ENCODE peak calls at places on chromosomes 4 and X, in eight cellular contexts. L is MG63; E is breast epithelium; S is AG20443; F is AG10803; K is BE2C; R is anterior cingulate cortex; X is CD8-positive, alpha-beta memory T cell. P is an unnamed sample.

GRCh38 chr4:151296227-151296626 is 19.3 kb downstream of the PRSS48 start:
- DNase-seq in R (no peak), S (no peak), L (no peak), E (no peak), X (no peak), K (no peak), F (no peak), P (no peak)

GRCh38 chr4:96025031-96025430 is 185.1 kb downstream of the PDHA2 start:
- DNase-seq in S (no peak), R (no peak), E (no peak), L (no peak), F (no peak), X (no peak), K (no peak), P (no peak)

GRCh38 chr4:34281826-34282225 is 1962.5 kb downstream of the ARAP2 start:
- DNase-seq in L (no peak), S (no peak), R (no peak), E (no peak), X (no peak), F (no peak), K (no peak), P (no peak)

GRCh38 chr4:46886711-46887110 is 22.3 kb downstream of the COX7B2 start:
- DNase-seq in S (no peak), K (no peak), R (no peak), F (no peak), X (no peak), E (no peak), L (no peak), P (no peak)

GRCh38 chrX:85243761-85244410 is at the start of the genes SATL1 and ZNF711:
- DNase-seq in S (peak), K (peak), X (peak), R (peak), L (no peak), F (peak), E (peak), P (peak)

GRCh38 chr4:6473264-6474052 is 1.0 kb upstream of the PPP2R2C start:
- DNase-seq in F (no peak), L (no peak), K (no peak), S (no peak), R (no peak), X (no peak), E (no peak), P (no peak)

GRCh38 chr4:74367656-74368055 is 2.7 kb downstream of the EREG start:
- DNase-seq in R (no peak), S (no peak), K (no peak), F (no peak), X (no peak), L (no peak), E (no peak), P (no peak)

GRCh38 chrX:68659385-68659784 is 11.9 kb downstream of the STARD8 start:
- DNase-seq in L (no peak), X (no peak), S (peak), E (no peak), R (no peak), F (no peak), K (no peak), P (no peak)

GRCh38 chr4:114077610-114078009 is 98.2 kb upstream of the ARSJ start:
- DNase-seq in R (no peak), L (peak), S (peak), K (no peak), E (no peak), F (peak), X (no peak), P (peak)

GRCh38 chrX:23578079-23578478 is 89.2 kb upstream of the PRDX4 start:
- DNase-seq in S (peak), L (peak), E (no peak), F (no peak), X (no peak), R (no peak), K (no peak), P (peak)

GRCh38 chr4:118290951-118291350 is 61.9 kb downstream of the PRSS12 start:
- DNase-seq in L (no peak), X (no peak), R (no peak), K (no peak), F (no peak), E (no peak), S (no peak), P (no peak)

GRCh38 chrX:1417921-1418875 is 26.3 kb upstream of the SLC25A6 start:
- DNase-seq in E (no peak), S (no peak), X (no peak), L (no peak), F (no peak), K (no peak), R (no peak), P (no peak)

GRCh38 chrX:103155201-103155600 is 59.7 kb upstream of the BEX4 start:
- DNase-seq in X (no peak), S (no peak), F (peak), K (no peak), R (no peak), E (no peak), L (no peak), P (no peak)

GRCh38 chrX:20742106-20742505 is 475.4 kb upstream of the RPS6KA3 start:
- DNase-seq in L (no peak), E (peak), K (peak), S (peak), F (peak), X (no peak), R (no peak), P (no peak)

GRCh38 chrX:103550415-103551051 is 31.2 kb upstream of the RAB40A start:
- DNase-seq in K (no peak), F (no peak), L (peak), R (no peak), E (no peak), X (no peak), S (no peak), P (no peak)

GRCh38 chr4:6749340-6750171 is 33.0 kb upstream of the KIAA0232 start:
- DNase-seq in R (no peak), L (peak), F (peak), K (no peak), S (peak), X (peak), E (peak), P (no peak)

GRCh38 chr4:111213520-111213919 is 590.6 kb upstream of the PITX2 start:
- DNase-seq in S (peak), K (no peak), R (no peak), L (no peak), X (no peak), E (no peak), F (peak), P (no peak)

GRCh38 chr4:76308548-76308947 is 2.0 kb downstream of the STBD1 start:
- DNase-seq in S (no peak), R (no peak), F (no peak), L (no peak), X (no peak), E (no peak), K (peak), P (no peak)

GRCh38 chr4:1727117-1728031 is 6.1 kb downstream of the TACC3 start:
- DNase-seq in F (peak), K (no peak), S (no peak), R (no peak), E (peak), X (peak), L (peak), P (peak)

GRCh38 chrX:28979876-28980275 is 392.6 kb downstream of the IL1RAPL1 start:
- DNase-seq in F (no peak), R (no peak), L (no peak), K (no peak), E (no peak), S (no peak), X (no peak), P (no peak)

GRCh38 chr4:77035153-77035552 is 40.6 kb downstream of the CCNI start:
- DNase-seq in R (no peak), F (no peak), L (no peak), X (no peak), S (no peak), E (no peak), K (no peak), P (no peak)

GRCh38 chr4:2799444-2799911 is 6.6 kb downstream of the SH3BP2 start:
- DNase-seq in X (peak), K (peak), F (no peak), L (no peak), S (no peak), E (no peak), R (no peak), P (no peak)

GRCh38 chrX:41442824-41443560 is 4.2 kb upstream of the NYX start:
- DNase-seq in K (no peak), L (no peak), F (no peak), R (no peak), S (no peak), E (no peak), X (no peak), P (no peak)

GRCh38 chr4:94127707-94128328 is 79.8 kb upstream of the SMARCAD1 start:
- DNase-seq in S (peak), E (no peak), K (no peak), X (no peak), R (no peak), F (peak), L (no peak), P (no peak)

GRCh38 chr4:189046642-189047041 is 894.0 kb upstream of the FRG1 start:
- DNase-seq in R (no peak), E (no peak), F (peak), L (peak), K (no peak), S (no peak), X (no peak), P (no peak)

GRCh38 chrX:96006281-96006680 is 678.4 kb upstream of the DIAPH2 start:
- DNase-seq in E (no peak), X (no peak), K (no peak), S (no peak), F (no peak), R (no peak), L (no peak), P (no peak)

GRCh38 chr4:72118017-72118416 is 86.2 kb downstream of the NPFFR2 start:
- DNase-seq in S (no peak), X (no peak), L (no peak), R (no peak), F (no peak), E (no peak), K (no peak), P (no peak)

GRCh38 chr4:150087007-150087406 is 8.8 kb downstream of the DCLK2 start:
- DNase-seq in S (no peak), K (no peak), L (no peak), R (no peak), E (no peak), F (no peak), X (no peak), P (no peak)

GRCh38 chr4:53816561-53816960 is 225.3 kb upstream of the LNX1 start:
- DNase-seq in R (no peak), L (no peak), S (no peak), X (no peak), K (no peak), F (peak), E (no peak), P (no peak)